ENCODE peak calls at places on chromosome 18, in four cellular contexts. X, V, U and Z are unnamed samples.

GRCh38 chr18:67514901-67515540 is 1.5 kb downstream of the DSEL start:
- DNase-seq in X (no peak), V (peak; percentile 25), U (no peak), Z (no peak)

GRCh38 chr18:79476918-79477685 is 81.4 kb downstream of the NFATC1 start:
- DNase-seq in U (peak; percentile 2), V (no peak), X (no peak), Z (no peak)

GRCh38 chr18:34806527-34806926 is 96.4 kb downstream of the DTNA start:
- DNase-seq in V (no peak), X (no peak), U (no peak), Z (no peak)

GRCh38 chr18:46167971-46168370 is 63.8 kb downstream of the HAUS1 start:
- DNase-seq in X (no peak), U (no peak), V (no peak), Z (no peak)

GRCh38 chr18:32267463-32267862 is 77.6 kb downstream of the MEP1B start:
- DNase-seq in V (no peak), U (no peak), X (no peak), Z (no peak)

GRCh38 chr18:79495591-79496071 is 99.9 kb downstream of the NFATC1 start:
- DNase-seq in X (no peak), V (no peak), U (no peak), Z (no peak)

GRCh38 chr18:72086421-72086820 is 457.7 kb downstream of the CBLN2 start:
- DNase-seq in X (peak; percentile 28), U (no peak), V (peak; percentile 50), Z (no peak)

GRCh38 chr18:2083691-2084090 is 487.6 kb downstream of the METTL4 start:
- DNase-seq in V (no peak), X (no peak), U (peak; percentile 37), Z (no peak)

GRCh38 chr18:45845410-45845809 is 19.9 kb downstream of the SIGLEC15 start:
- DNase-seq in U (no peak), V (peak; percentile 34), X (no peak), Z (no peak)

GRCh38 chr18:28961669-28962228 is 784.8 kb upstream of the CDH2 start:
- DNase-seq in X (peak; percentile 32), V (no peak), U (peak; percentile 36), Z (peak; percentile 2)

GRCh38 chr18:49553003-49553402 is 8.9 kb upstream of the LIPG start:
- DNase-seq in X (no peak), V (no peak), U (no peak), Z (no peak)

GRCh38 chr18:58562146-58562998 is 66.5 kb downstream of the ALPK2 start:
- DNase-seq in V (no peak), U (no peak), X (no peak), Z (no peak)

GRCh38 chr18:69636529-69637301 is 236.0 kb downstream of the DOK6 start:
- DNase-seq in V (no peak), U (no peak), X (no peak), Z (no peak)

GRCh38 chr18:26865557-26865956 is at the start of gene AQP4:
- DNase-seq in X (peak; percentile 45), V (no peak), U (no peak), Z (no peak)

GRCh38 chr18:48627216-48627615 is 88.4 kb downstream of the CTIF start:
- DNase-seq in U (peak; percentile 39), V (no peak), X (no peak), Z (no peak)

GRCh38 chr18:29154758-29155725 is 978.1 kb upstream of the CDH2 start:
- DNase-seq in U (peak; percentile 96), X (no peak), V (peak; percentile 88), Z (no peak)

GRCh38 chr18:12393998-12394397 is 13.7 kb upstream of the PRELID3A start:
- DNase-seq in V (no peak), X (no peak), U (no peak), Z (no peak)